ENCODE peak calls at places on chromosomes 4 and X, in ten cellular contexts. O is breast epithelium, R is suprapubic skin, M is tibial nerve, N is A549, S is ovary, I is Peyer's patch, D is uterus, T is body of pancreas, P is heart left ventricle. V is an unnamed sample.

GRCh38 chrX:81195712-81196111 is 6.0 kb downstream of the HMGN5 start:
- DNase-seq in O (no peak), R (no peak), M (peak; percentile 14), N (peak; percentile 13), S (no peak), I (no peak), D (peak; percentile 43), T (peak; percentile 52), P (peak; percentile 27), V (no peak)

GRCh38 chr4:115675721-115676120 is 562.3 kb upstream of the NDST4 start:
- DNase-seq in O (no peak), R (no peak), M (no peak), N (no peak), S (no peak), I (no peak), D (no peak), T (no peak), P (no peak), V (no peak)

GRCh38 chr4:185840201-185840600 is 28.2 kb upstream of the SORBS2 start:
- DNase-seq in O (no peak), R (no peak), M (no peak), N (no peak), S (no peak), I (no peak), D (no peak), T (no peak), P (no peak), V (no peak)

GRCh38 chr4:155966171-155966570 is 12.5 kb upstream of the CTSO start:
- DNase-seq in O (no peak), R (no peak), M (no peak), N (no peak), S (no peak), I (no peak), D (no peak), T (no peak), P (no peak), V (no peak)

GRCh38 chrX:80513620-80514019 is 93.4 kb downstream of the TENT5D start:
- DNase-seq in O (no peak), R (no peak), M (no peak), N (no peak), S (no peak), I (no peak), D (no peak), T (no peak), P (no peak), V (no peak)

GRCh38 chrX:147476008-147476407 is 435.7 kb upstream of the FMR1 start:
- DNase-seq in O (no peak), R (no peak), M (no peak), N (no peak), S (no peak), I (no peak), D (no peak), T (peak; percentile 22), P (no peak), V (no peak)

GRCh38 chr4:29805245-29805644 is 914.9 kb upstream of the PCDH7 start:
- DNase-seq in O (no peak), R (no peak), M (no peak), N (no peak), S (no peak), I (no peak), D (no peak), T (no peak), P (no peak), V (no peak)

GRCh38 chr4:107317596-107317995 is 281.5 kb upstream of the DKK2 start:
- DNase-seq in O (no peak), R (no peak), M (no peak), N (no peak), S (no peak), I (no peak), D (no peak), T (no peak), P (no peak), V (no peak)

GRCh38 chrX:31314921-31315320 is 243.1 kb upstream of the FTHL17 start:
- DNase-seq in O (no peak), R (no peak), M (no peak), N (no peak), S (no peak), I (no peak), D (no peak), T (no peak), P (peak; percentile 18), V (no peak)

GRCh38 chr4:177161781-177162180 is 147.9 kb upstream of the NEIL3 start:
- DNase-seq in O (no peak), R (no peak), M (no peak), N (no peak), S (no peak), I (no peak), D (no peak), T (no peak), P (no peak), V (no peak)

GRCh38 chr4:153571006-153571545 is 104.9 kb downstream of the TMEM131L start:
- DNase-seq in O (no peak), R (no peak), M (no peak), N (no peak), S (no peak), I (no peak), D (no peak), T (no peak), P (no peak), V (no peak)

GRCh38 chr4:153570228-153570973 is 104.2 kb downstream of the TMEM131L start:
- DNase-seq in O (no peak), R (no peak), M (no peak), N (no peak), S (no peak), I (no peak), D (no peak), T (no peak), P (no peak), V (no peak)

GRCh38 chr4:153572609-153573008 is 106.4 kb downstream of the TMEM131L start:
- DNase-seq in O (no peak), R (no peak), M (no peak), N (no peak), S (no peak), I (no peak), D (no peak), T (no peak), P (no peak), V (no peak)

GRCh38 chr4:153573881-153574807 is 108.0 kb downstream of the TMEM131L start:
- DNase-seq in O (no peak), R (no peak), M (peak; percentile 31), N (peak; percentile 4), S (peak; percentile 66), I (no peak), D (peak; percentile 69), T (peak; percentile 73), P (peak; percentile 64), V (no peak)

DNA sequence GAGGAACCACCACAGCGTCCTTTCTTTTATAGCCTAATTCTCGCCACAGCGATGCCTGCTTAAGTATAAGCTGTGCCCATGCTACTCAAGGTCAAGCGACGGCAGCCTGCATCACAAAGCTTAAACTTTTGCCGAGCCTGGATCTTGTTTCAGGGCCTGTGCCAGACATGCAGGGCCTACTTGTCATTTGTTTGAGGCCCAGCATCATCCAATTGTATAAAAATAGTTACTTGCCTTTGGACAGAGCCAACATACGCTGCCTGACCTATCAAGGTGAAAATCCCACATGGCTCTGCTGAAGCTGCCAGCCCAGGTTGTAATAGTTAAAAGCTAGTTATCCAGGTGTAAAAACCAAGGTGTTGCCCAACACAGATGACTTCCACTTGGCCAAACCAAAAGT is 107.1 kb downstream of the TMEM131L start:
- DNase-seq in O (no peak), R (no peak), M (no peak), N (no peak), S (no peak), I (no peak), D (no peak), T (peak; percentile 51), P (peak; percentile 60), V (no peak)
- H3K4me3 ChIP-seq in O (no peak overlapping the region), R (no peak overlapping the region), M (no peak overlapping the region), N (no peak overlapping the region), S (no peak overlapping the region), I (no peak overlapping the region), D (no peak overlapping the region), T (no peak overlapping the region), P (no peak overlapping the region), V (no peak overlapping the region)

GRCh38 chr4:2087170-2087569 is 28.0 kb downstream of the NAT8L start:
- DNase-seq in O (no peak), R (no peak), M (no peak), N (no peak), S (no peak), I (no peak), D (no peak), T (no peak), P (no peak), V (no peak)
- TF ChIP-seq CTCF in O (no peak), R (no peak), M (no peak), N (no peak), S (no peak), I (peak; percentile 7), D (no peak), T (no peak), P (no peak), V (no peak)

DNA sequence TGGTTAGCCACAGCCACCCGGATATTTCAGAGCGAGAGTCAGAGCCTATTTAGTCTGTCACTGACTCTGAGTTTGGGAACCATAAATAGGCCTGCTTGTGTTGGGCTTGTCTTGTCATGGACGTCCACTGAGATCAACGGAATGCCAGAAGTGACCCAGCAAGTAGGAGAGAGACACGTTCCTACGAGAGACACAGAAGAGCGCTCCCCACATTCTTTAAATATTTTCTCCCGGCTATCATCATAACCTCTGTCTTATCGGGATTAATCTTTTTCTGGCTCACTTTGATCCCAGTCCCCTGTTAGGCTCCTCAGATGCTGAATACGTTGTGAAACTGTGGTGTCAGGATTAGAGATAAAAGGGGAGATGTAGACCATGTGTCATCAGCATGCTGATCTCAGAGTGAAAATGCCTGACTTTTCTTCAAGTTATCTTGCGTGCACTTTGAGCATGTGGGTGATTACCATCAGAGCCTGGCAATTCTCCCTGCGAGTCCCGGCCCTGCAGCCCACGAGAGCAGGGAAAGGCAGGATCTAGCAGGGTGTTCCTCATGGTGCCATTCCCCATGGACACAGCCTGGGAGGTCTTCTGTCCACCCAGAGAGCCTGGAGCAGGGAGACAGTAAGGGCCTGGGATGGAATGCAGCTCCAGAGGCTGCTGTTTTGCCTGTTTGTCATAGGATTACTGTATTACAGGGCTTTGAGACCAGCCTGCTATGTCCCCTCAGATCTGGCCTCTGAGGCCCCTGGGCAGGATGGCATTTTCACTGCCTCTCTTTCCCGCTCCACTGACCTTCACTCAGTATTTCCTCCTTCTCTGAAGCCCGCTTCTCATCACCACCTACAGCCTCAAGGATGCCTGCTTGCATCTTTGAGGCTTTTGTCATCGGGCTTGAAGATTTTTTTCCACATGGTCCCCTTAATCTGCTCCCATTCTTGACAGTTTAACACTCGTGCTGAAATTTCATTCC is 2.8 kb upstream of the TENM3 start:
- DNase-seq in O (no peak), R (no peak), M (no peak), N (peak; percentile 25), S (no peak), I (no peak), D (no peak), T (no peak), P (no peak), V (no peak)
- TF ChIP-seq POLR2A in O (no peak), R (no peak), M (no peak), N (no peak), S (no peak), I (no peak), D (no peak), T (no peak), P (no peak), V (no peak)

DNA sequence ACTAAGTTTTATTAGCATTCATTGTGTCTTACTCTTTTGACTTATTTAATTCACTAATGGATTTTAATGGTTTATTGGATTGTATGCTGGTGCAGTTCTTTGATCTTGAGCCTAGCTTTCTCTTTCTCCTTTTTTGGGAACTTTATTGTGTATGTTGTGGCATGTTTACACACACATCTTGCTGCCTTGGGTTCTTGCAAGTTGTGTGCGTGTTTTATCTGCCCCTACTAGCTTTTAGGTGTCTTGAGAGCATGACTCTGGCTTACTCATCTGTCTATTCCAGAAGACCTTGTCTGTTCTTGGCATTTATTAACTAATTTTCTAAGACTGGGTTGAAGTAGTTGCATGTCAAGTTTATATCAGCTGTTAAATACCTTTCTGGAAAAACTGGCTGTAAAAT is 2.7 kb downstream of the TMEM165 start:
- DNase-seq in O (no peak), R (no peak), M (no peak), N (no peak), S (no peak), I (no peak), D (no peak), T (no peak), P (no peak), V (no peak)
- H3K4me3 ChIP-seq in O (peak overlapping the region; percentile 97), R (peak overlapping the region; percentile 97), M (peak overlapping the region; percentile 95), N (peak overlapping the region; percentile 99), S (peak overlapping the region; percentile 85), I (no peak overlapping the region), D (no peak overlapping the region), T (peak overlapping the region; percentile 98), P (peak overlapping the region; percentile 88), V (no peak overlapping the region)

V was measured in lower leg skin.